ENCODE peak calls at places on chromosomes 3 and 15, in eight cellular contexts. W is esophagus squamous epithelium, A is spleen, F is breast epithelium, R is stomach, E is A549, S is sigmoid colon, U is thyroid gland. L is an unnamed sample.

GRCh38 chr15:67281714-67282113 is 27.1 kb downstream of the IQCH start:
- DNase-seq in W (no peak), A (no peak), F (no peak), R (no peak), E (no peak), S (no peak), U (no peak), L (no peak)

GRCh38 chr3:39126532-39127071 is 19.1 kb downstream of the TTC21A start:
- DNase-seq in W (no peak), A (peak; percentile 56), F (peak; percentile 20), R (no peak), E (no peak), S (peak; percentile 70), U (peak; percentile 54), L (peak; percentile 56)

GRCh38 chr3:174325834-174326705 is 533.1 kb upstream of the NAALADL2 start:
- DNase-seq in W (no peak), A (no peak), F (no peak), R (no peak), E (no peak), S (no peak), U (no peak), L (no peak)

GRCh38 chr3:70873686-70874085 is 561.2 kb upstream of the MDFIC2 start:
- DNase-seq in W (no peak), A (no peak), F (no peak), R (no peak), E (no peak), S (no peak), U (no peak), L (no peak)

GRCh38 chr15:48680841-48681240 is 35.3 kb upstream of the FBN1 start:
- DNase-seq in W (no peak), A (no peak), F (no peak), R (no peak), E (no peak), S (no peak), U (no peak), L (no peak)

GRCh38 chr3:175940243-175940642 is 1081.1 kb downstream of the NAALADL2 start:
- DNase-seq in W (no peak), A (no peak), F (no peak), R (no peak), E (no peak), S (no peak), U (no peak), L (no peak)

GRCh38 chr15:67196672-67197363 is 57.6 kb downstream of the AAGAB start:
- DNase-seq in W (no peak), A (no peak), F (no peak), R (no peak), E (no peak), S (no peak), U (no peak), L (no peak)

GRCh38 chr3:194773666-194774455 is 88.2 kb downstream of the FAM43A start:
- DNase-seq in W (no peak), A (no peak), F (no peak), R (no peak), E (no peak), S (peak; percentile 56), U (peak; percentile 63), L (no peak)

GRCh38 chr15:92079047-92079446 is 225.5 kb downstream of the SLCO3A1 start:
- DNase-seq in W (no peak), A (no peak), F (no peak), R (no peak), E (no peak), S (no peak), U (no peak), L (no peak)

GRCh38 chr3:71129611-71130515 is 453.7 kb downstream of the FOXP1 start:
- DNase-seq in W (no peak), A (no peak), F (no peak), R (no peak), E (no peak), S (no peak), U (peak; percentile 23), L (no peak)

GRCh38 chr15:62075595-62076279 is 9.0 kb downstream of the C2CD4A start:
- DNase-seq in W (no peak), A (no peak), F (peak; percentile 74), R (peak; percentile 71), E (no peak), S (no peak), U (peak; percentile 55), L (peak; percentile 72)

GRCh38 chr3:61927332-61927731 is 366.0 kb downstream of the PTPRG start:
- DNase-seq in W (no peak), A (no peak), F (peak; percentile 57), R (no peak), E (no peak), S (peak; percentile 93), U (peak; percentile 69), L (peak; percentile 35)

GRCh38 chr3:36650271-36650671 is 114.1 kb downstream of the DCLK3 start:
- DNase-seq in W (no peak), A (no peak), F (no peak), R (no peak), E (no peak), S (no peak), U (no peak), L (no peak)

GRCh38 chr15:71278989-71279756 is 163.9 kb downstream of the THSD4 start:
- DNase-seq in W (no peak), A (no peak), F (no peak), R (peak; percentile 90), E (peak; percentile 78), S (peak; percentile 86), U (peak; percentile 50), L (peak; percentile 90)

GRCh38 chr3:194688207-194688711 is 2.6 kb downstream of the FAM43A start:
- DNase-seq in W (no peak), A (peak; percentile 90), F (no peak), R (peak; percentile 28), E (no peak), S (peak; percentile 75), U (peak; percentile 26), L (peak; percentile 48)

GRCh38 chr3:172848910-172849309 is 98.4 kb downstream of the ECT2 start:
- DNase-seq in W (no peak), A (no peak), F (no peak), R (no peak), E (no peak), S (no peak), U (no peak), L (no peak)

GRCh38 chr15:100849021-100849831 is 30.4 kb upstream of the ALDH1A3 start:
- DNase-seq in W (no peak), A (peak; percentile 83), F (peak; percentile 74), R (peak; percentile 37), E (peak; percentile 96), S (peak; percentile 77), U (peak; percentile 41), L (peak; percentile 65)

GRCh38 chr3:28726840-28727239 is 378.2 kb upstream of the AZI2 start:
- DNase-seq in W (no peak), A (no peak), F (no peak), R (peak; percentile 54), E (peak; percentile 8), S (no peak), U (peak; percentile 63), L (peak; percentile 81)

GRCh38 chr3:22231061-22231460 is 480.1 kb upstream of the ZNF385D start:
- DNase-seq in W (no peak), A (no peak), F (no peak), R (no peak), E (no peak), S (no peak), U (no peak), L (no peak)

GRCh38 chr15:81400640-81401236 is 26.7 kb upstream of the TMC3 start:
- DNase-seq in W (no peak), A (no peak), F (no peak), R (no peak), E (peak; percentile 55), S (no peak), U (no peak), L (no peak)

GRCh38 chr3:155232605-155233004 is 60.9 kb downstream of the STRIT1 start:
- DNase-seq in W (no peak), A (no peak), F (no peak), R (peak; percentile 63), E (no peak), S (peak; percentile 86), U (peak; percentile 23), L (peak; percentile 69)
- TF ChIP-seq POLR2A in W (no peak), A (no peak), F (no peak), R (no peak), E (no peak), S (no peak), U (no peak), L (no peak)

GRCh38 chr3:30349507-30349906 is 256.9 kb upstream of the TGFBR2 start:
- DNase-seq in W (no peak), A (peak; percentile 27), F (no peak), R (no peak), E (no peak), S (no peak), U (no peak), L (no peak)
- H3K27ac ChIP-seq in W (no peak overlapping the region), A (no peak overlapping the region), F (no peak overlapping the region), R (no peak overlapping the region), E (peak overlapping the region; percentile 65), S (peak overlapping the region; percentile 56), U (no peak overlapping the region), L (no peak overlapping the region)

DNA sequence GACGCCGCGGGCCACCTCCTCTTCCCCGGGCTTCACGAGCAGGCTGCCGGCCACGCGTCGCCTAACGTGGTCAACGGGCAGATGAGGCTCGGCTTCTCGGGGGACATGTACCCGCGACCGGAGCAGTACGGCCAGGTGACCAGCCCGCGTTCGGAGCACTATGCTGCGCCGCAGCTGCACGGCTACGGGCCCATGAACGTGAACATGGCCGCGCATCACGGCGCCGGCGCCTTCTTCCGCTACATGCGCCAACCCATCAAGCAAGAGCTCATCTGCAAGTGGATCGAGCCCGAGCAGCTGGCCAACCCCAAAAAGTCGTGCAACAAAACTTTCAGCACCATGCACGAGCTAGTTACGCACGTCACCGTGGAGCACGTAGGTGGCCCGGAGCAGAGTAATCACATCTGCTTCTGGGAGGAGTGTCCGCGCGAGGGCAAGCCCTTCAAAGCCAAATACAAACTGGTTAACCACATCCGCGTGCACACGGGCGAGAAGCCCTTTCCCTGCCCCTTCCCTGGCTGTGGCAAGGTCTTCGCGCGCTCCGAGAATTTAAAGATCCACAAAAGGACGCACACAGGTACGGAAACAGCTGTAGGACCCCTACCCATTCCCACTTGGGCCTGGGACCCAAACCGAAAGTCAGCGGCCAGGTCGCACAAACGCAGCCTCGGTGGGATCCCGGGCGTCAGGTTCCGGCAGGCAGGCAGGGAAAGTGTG is 1.5 kb downstream of the ZIC1 start:
- DNase-seq in W (no peak), A (peak; percentile 68), F (no peak), R (no peak), E (no peak), S (no peak), U (no peak), L (no peak)
- TF ChIP-seq POLR2A in W (no peak), A (no peak), F (no peak), R (no peak), E (no peak), S (no peak), U (no peak), L (no peak)

GRCh38 chr15:90479656-90480055 is 50.1 kb upstream of the CRTC3 start:
- DNase-seq in W (no peak), A (no peak), F (peak; percentile 58), R (peak; percentile 34), E (no peak), S (no peak), U (peak; percentile 64), L (peak; percentile 48)
- H3K27ac ChIP-seq in W (no peak overlapping the region), A (no peak overlapping the region), F (peak overlapping the region; percentile 64), R (peak overlapping the region; percentile 54), E (no peak overlapping the region), S (no peak overlapping the region), U (peak overlapping the region; percentile 11), L (peak overlapping the region; percentile 52)